ENCODE peak calls at places on chromosome 7, in nine cellular contexts. One of them, this sample, is unnamed.

GRCh38 chr7:28272461-28272877 is 91.9 kb upstream of the JAZF1 start:
- DNase-seq in GM03348: peak
- DNase-seq in HFFc6: peak
- DNase-seq in HTR-8/SVneo: peak
- DNase-seq in activated naive CD4-positive, alpha-beta T cell treated with anti-CD3 and anti-CD28 coated beads for 36 hours: peak
- DNase-seq in NCI-H446 treated with DMSO at 0.1 percent for 48 hours: no peak
- DNase-seq in substantia nigra: peak
- DNase-seq in bronchial epithelial cell: peak
- DNase-seq in choroid plexus epithelial cell: peak
- DNase-seq in this sample: peak

GRCh38 chr7:41599760-41600159 is 103.1 kb downstream of the INHBA start:
- DNase-seq in GM03348: no peak
- DNase-seq in HFFc6: no peak
- DNase-seq in HTR-8/SVneo: no peak
- DNase-seq in substantia nigra: no peak
- DNase-seq in NCI-H446 treated with DMSO at 0.1 percent for 48 hours: no peak
- DNase-seq in activated naive CD4-positive, alpha-beta T cell treated with anti-CD3 and anti-CD28 coated beads for 36 hours: no peak
- DNase-seq in choroid plexus epithelial cell: no peak
- DNase-seq in bronchial epithelial cell: no peak
- DNase-seq in this sample: no peak

GRCh38 chr7:14228341-14228740 is 238.9 kb upstream of the ETV1 start:
- DNase-seq in bronchial epithelial cell: no peak
- DNase-seq in HFFc6: no peak
- DNase-seq in GM03348: no peak
- DNase-seq in NCI-H446 treated with DMSO at 0.1 percent for 48 hours: no peak
- DNase-seq in substantia nigra: no peak
- DNase-seq in HTR-8/SVneo: no peak
- DNase-seq in choroid plexus epithelial cell: peak
- DNase-seq in activated naive CD4-positive, alpha-beta T cell treated with anti-CD3 and anti-CD28 coated beads for 36 hours: no peak
- DNase-seq in this sample: no peak

GRCh38 chr7:35463176-35463575 is 209.3 kb upstream of the TBX20 start:
- DNase-seq in HFFc6: no peak
- DNase-seq in NCI-H446 treated with DMSO at 0.1 percent for 48 hours: no peak
- DNase-seq in bronchial epithelial cell: no peak
- DNase-seq in choroid plexus epithelial cell: no peak
- DNase-seq in substantia nigra: no peak
- DNase-seq in activated naive CD4-positive, alpha-beta T cell treated with anti-CD3 and anti-CD28 coated beads for 36 hours: no peak
- DNase-seq in HTR-8/SVneo: no peak
- DNase-seq in GM03348: no peak
- DNase-seq in this sample: no peak

GRCh38 chr7:33089142-33089541 is 20.1 kb downstream of the RP9 start:
- DNase-seq in HFFc6: no peak
- DNase-seq in substantia nigra: no peak
- DNase-seq in activated naive CD4-positive, alpha-beta T cell treated with anti-CD3 and anti-CD28 coated beads for 36 hours: no peak
- DNase-seq in NCI-H446 treated with DMSO at 0.1 percent for 48 hours: no peak
- DNase-seq in bronchial epithelial cell: no peak
- DNase-seq in choroid plexus epithelial cell: no peak
- DNase-seq in HTR-8/SVneo: no peak
- DNase-seq in GM03348: no peak
- DNase-seq in this sample: no peak

GRCh38 chr7:51226042-51226755 is 90.4 kb downstream of the COBL start:
- DNase-seq in substantia nigra: no peak
- DNase-seq in bronchial epithelial cell: peak
- DNase-seq in NCI-H446 treated with DMSO at 0.1 percent for 48 hours: no peak
- DNase-seq in choroid plexus epithelial cell: no peak
- DNase-seq in HTR-8/SVneo: no peak
- DNase-seq in HFFc6: no peak
- DNase-seq in GM03348: no peak
- DNase-seq in activated naive CD4-positive, alpha-beta T cell treated with anti-CD3 and anti-CD28 coated beads for 36 hours: no peak
- DNase-seq in this sample: peak

GRCh38 chr7:85186521-85187241 is at the start of gene SEMA3D:
- DNase-seq in activated naive CD4-positive, alpha-beta T cell treated with anti-CD3 and anti-CD28 coated beads for 36 hours: peak
- DNase-seq in HFFc6: peak
- DNase-seq in HTR-8/SVneo: peak
- DNase-seq in substantia nigra: peak
- DNase-seq in NCI-H446 treated with DMSO at 0.1 percent for 48 hours: peak
- DNase-seq in bronchial epithelial cell: peak
- DNase-seq in choroid plexus epithelial cell: peak
- DNase-seq in GM03348: peak
- DNase-seq in this sample: peak

GRCh38 chr7:104958278-104958903 is 55.6 kb upstream of the KMT2E start:
- DNase-seq in HFFc6: no peak
- DNase-seq in HTR-8/SVneo: no peak
- DNase-seq in activated naive CD4-positive, alpha-beta T cell treated with anti-CD3 and anti-CD28 coated beads for 36 hours: no peak
- DNase-seq in GM03348: no peak
- DNase-seq in substantia nigra: no peak
- DNase-seq in bronchial epithelial cell: no peak
- DNase-seq in NCI-H446 treated with DMSO at 0.1 percent for 48 hours: no peak
- DNase-seq in choroid plexus epithelial cell: no peak
- DNase-seq in this sample: peak

GRCh38 chr7:103731169-103731568 is 258.3 kb downstream of the RELN start:
- DNase-seq in bronchial epithelial cell: no peak
- DNase-seq in substantia nigra: no peak
- DNase-seq in choroid plexus epithelial cell: no peak
- DNase-seq in activated naive CD4-positive, alpha-beta T cell treated with anti-CD3 and anti-CD28 coated beads for 36 hours: no peak
- DNase-seq in GM03348: no peak
- DNase-seq in HFFc6: no peak
- DNase-seq in NCI-H446 treated with DMSO at 0.1 percent for 48 hours: no peak
- DNase-seq in HTR-8/SVneo: no peak
- DNase-seq in this sample: no peak

GRCh38 chr7:119197172-119197871 is 972.8 kb downstream of the ANKRD7 start:
- DNase-seq in HFFc6: no peak
- DNase-seq in substantia nigra: no peak
- DNase-seq in choroid plexus epithelial cell: no peak
- DNase-seq in bronchial epithelial cell: peak
- DNase-seq in NCI-H446 treated with DMSO at 0.1 percent for 48 hours: no peak
- DNase-seq in HTR-8/SVneo: no peak
- DNase-seq in activated naive CD4-positive, alpha-beta T cell treated with anti-CD3 and anti-CD28 coated beads for 36 hours: no peak
- DNase-seq in GM03348: no peak
- DNase-seq in this sample: no peak

GRCh38 chr7:77995717-77996116 is 197.1 kb downstream of the PHTF2 start:
- DNase-seq in substantia nigra: no peak
- DNase-seq in activated naive CD4-positive, alpha-beta T cell treated with anti-CD3 and anti-CD28 coated beads for 36 hours: no peak
- DNase-seq in choroid plexus epithelial cell: peak
- DNase-seq in HFFc6: peak
- DNase-seq in bronchial epithelial cell: no peak
- DNase-seq in HTR-8/SVneo: no peak
- DNase-seq in GM03348: no peak
- DNase-seq in NCI-H446 treated with DMSO at 0.1 percent for 48 hours: no peak
- DNase-seq in this sample: no peak

GRCh38 chr7:130921391-130922180 is 187.6 kb upstream of the KLF14 start:
- DNase-seq in choroid plexus epithelial cell: peak
- DNase-seq in HTR-8/SVneo: no peak
- DNase-seq in NCI-H446 treated with DMSO at 0.1 percent for 48 hours: peak
- DNase-seq in bronchial epithelial cell: no peak
- DNase-seq in HFFc6: no peak
- DNase-seq in activated naive CD4-positive, alpha-beta T cell treated with anti-CD3 and anti-CD28 coated beads for 36 hours: no peak
- DNase-seq in GM03348: no peak
- DNase-seq in substantia nigra: peak
- DNase-seq in this sample: peak

GRCh38 chr7:70700055-70700934 is 431.6 kb upstream of the GALNT17 start:
- DNase-seq in GM03348: no peak
- DNase-seq in HTR-8/SVneo: no peak
- DNase-seq in activated naive CD4-positive, alpha-beta T cell treated with anti-CD3 and anti-CD28 coated beads for 36 hours: no peak
- DNase-seq in bronchial epithelial cell: no peak
- DNase-seq in NCI-H446 treated with DMSO at 0.1 percent for 48 hours: no peak
- DNase-seq in substantia nigra: no peak
- DNase-seq in HFFc6: no peak
- DNase-seq in choroid plexus epithelial cell: no peak
- DNase-seq in this sample: no peak

GRCh38 chr7:157474685-157475084 is 137.9 kb downstream of the DNAJB6 start:
- DNase-seq in HFFc6: no peak
- DNase-seq in GM03348: no peak
- DNase-seq in choroid plexus epithelial cell: no peak
- DNase-seq in activated naive CD4-positive, alpha-beta T cell treated with anti-CD3 and anti-CD28 coated beads for 36 hours: no peak
- DNase-seq in bronchial epithelial cell: no peak
- DNase-seq in substantia nigra: no peak
- DNase-seq in NCI-H446 treated with DMSO at 0.1 percent for 48 hours: no peak
- DNase-seq in HTR-8/SVneo: no peak
- DNase-seq in this sample: no peak

GRCh38 chr7:23246540-23246939 is at the start of gene GPNMB:
- DNase-seq in choroid plexus epithelial cell: peak
- DNase-seq in NCI-H446 treated with DMSO at 0.1 percent for 48 hours: no peak
- DNase-seq in activated naive CD4-positive, alpha-beta T cell treated with anti-CD3 and anti-CD28 coated beads for 36 hours: no peak
- DNase-seq in substantia nigra: no peak
- DNase-seq in HFFc6: peak
- DNase-seq in HTR-8/SVneo: peak
- DNase-seq in GM03348: peak
- DNase-seq in bronchial epithelial cell: peak
- DNase-seq in this sample: peak

GRCh38 chr7:116534790-116535189 is 10.0 kb downstream of the CAV1 start:
- DNase-seq in HTR-8/SVneo: no peak
- DNase-seq in substantia nigra: no peak
- DNase-seq in NCI-H446 treated with DMSO at 0.1 percent for 48 hours: no peak
- DNase-seq in bronchial epithelial cell: no peak
- DNase-seq in GM03348: peak
- DNase-seq in activated naive CD4-positive, alpha-beta T cell treated with anti-CD3 and anti-CD28 coated beads for 36 hours: no peak
- DNase-seq in choroid plexus epithelial cell: no peak
- DNase-seq in HFFc6: peak
- DNase-seq in this sample: no peak

GRCh38 chr7:25238056-25238745 is 9.9 kb upstream of the NPVF start:
- DNase-seq in HFFc6: no peak
- DNase-seq in choroid plexus epithelial cell: no peak
- DNase-seq in substantia nigra: no peak
- DNase-seq in activated naive CD4-positive, alpha-beta T cell treated with anti-CD3 and anti-CD28 coated beads for 36 hours: no peak
- DNase-seq in GM03348: no peak
- DNase-seq in NCI-H446 treated with DMSO at 0.1 percent for 48 hours: no peak
- DNase-seq in HTR-8/SVneo: no peak
- DNase-seq in bronchial epithelial cell: no peak
- DNase-seq in this sample: no peak

GRCh38 chr7:20298486-20298901 is 32.2 kb upstream of the ITGB8 start:
- DNase-seq in GM03348: no peak
- DNase-seq in activated naive CD4-positive, alpha-beta T cell treated with anti-CD3 and anti-CD28 coated beads for 36 hours: no peak
- DNase-seq in NCI-H446 treated with DMSO at 0.1 percent for 48 hours: no peak
- DNase-seq in HTR-8/SVneo: no peak
- DNase-seq in substantia nigra: no peak
- DNase-seq in choroid plexus epithelial cell: no peak
- DNase-seq in HFFc6: no peak
- DNase-seq in bronchial epithelial cell: no peak
- DNase-seq in this sample: no peak

GRCh38 chr7:37916017-37916672 is 472 bp downstream of the SFRP4 start:
- DNase-seq in choroid plexus epithelial cell: no peak
- DNase-seq in substantia nigra: peak
- DNase-seq in HTR-8/SVneo: no peak
- DNase-seq in NCI-H446 treated with DMSO at 0.1 percent for 48 hours: no peak
- DNase-seq in GM03348: no peak
- DNase-seq in HFFc6: no peak
- DNase-seq in activated naive CD4-positive, alpha-beta T cell treated with anti-CD3 and anti-CD28 coated beads for 36 hours: no peak
- DNase-seq in bronchial epithelial cell: no peak
- DNase-seq in this sample: peak

GRCh38 chr7:93985101-93985500 is 19.1 kb downstream of the BET1 start:
- DNase-seq in choroid plexus epithelial cell: peak
- DNase-seq in substantia nigra: no peak
- DNase-seq in bronchial epithelial cell: peak
- DNase-seq in NCI-H446 treated with DMSO at 0.1 percent for 48 hours: no peak
- DNase-seq in activated naive CD4-positive, alpha-beta T cell treated with anti-CD3 and anti-CD28 coated beads for 36 hours: no peak
- DNase-seq in GM03348: no peak
- DNase-seq in HFFc6: peak
- DNase-seq in HTR-8/SVneo: no peak
- DNase-seq in this sample: no peak

GRCh38 chr7:116030626-116031276 is at the start of gene TFEC:
- DNase-seq in choroid plexus epithelial cell: peak
- DNase-seq in HTR-8/SVneo: no peak
- DNase-seq in HFFc6: peak
- DNase-seq in GM03348: no peak
- DNase-seq in bronchial epithelial cell: peak
- DNase-seq in activated naive CD4-positive, alpha-beta T cell treated with anti-CD3 and anti-CD28 coated beads for 36 hours: no peak
- DNase-seq in NCI-H446 treated with DMSO at 0.1 percent for 48 hours: no peak
- DNase-seq in substantia nigra: no peak
- DNase-seq in this sample: no peak

GRCh38 chr7:23491502-23491901 is 21.2 kb upstream of the IGF2BP3 start:
- DNase-seq in HTR-8/SVneo: no peak
- DNase-seq in bronchial epithelial cell: no peak
- DNase-seq in NCI-H446 treated with DMSO at 0.1 percent for 48 hours: no peak
- DNase-seq in activated naive CD4-positive, alpha-beta T cell treated with anti-CD3 and anti-CD28 coated beads for 36 hours: no peak
- DNase-seq in substantia nigra: no peak
- DNase-seq in GM03348: no peak
- DNase-seq in choroid plexus epithelial cell: peak
- DNase-seq in HFFc6: no peak
- DNase-seq in this sample: peak

GRCh38 chr7:131355917-131356777 is 28.5 kb downstream of the MKLN1 start:
- DNase-seq in substantia nigra: no peak
- DNase-seq in HFFc6: no peak
- DNase-seq in choroid plexus epithelial cell: peak
- DNase-seq in HTR-8/SVneo: no peak
- DNase-seq in NCI-H446 treated with DMSO at 0.1 percent for 48 hours: no peak
- DNase-seq in bronchial epithelial cell: no peak
- DNase-seq in GM03348: no peak
- DNase-seq in activated naive CD4-positive, alpha-beta T cell treated with anti-CD3 and anti-CD28 coated beads for 36 hours: no peak
- DNase-seq in this sample: no peak

GRCh38 chr7:6015917-6016652 is 7.0 kb downstream of the AIMP2 start:
- DNase-seq in choroid plexus epithelial cell: peak
- DNase-seq in substantia nigra: peak
- DNase-seq in HTR-8/SVneo: no peak
- DNase-seq in GM03348: peak
- DNase-seq in NCI-H446 treated with DMSO at 0.1 percent for 48 hours: peak
- DNase-seq in activated naive CD4-positive, alpha-beta T cell treated with anti-CD3 and anti-CD28 coated beads for 36 hours: peak
- DNase-seq in bronchial epithelial cell: peak
- DNase-seq in HFFc6: peak
- DNase-seq in this sample: peak

GRCh38 chr7:82007315-82007714 is 237.5 kb upstream of the HGF start:
- DNase-seq in HTR-8/SVneo: no peak
- DNase-seq in choroid plexus epithelial cell: no peak
- DNase-seq in substantia nigra: no peak
- DNase-seq in NCI-H446 treated with DMSO at 0.1 percent for 48 hours: no peak
- DNase-seq in HFFc6: no peak
- DNase-seq in bronchial epithelial cell: no peak
- DNase-seq in activated naive CD4-positive, alpha-beta T cell treated with anti-CD3 and anti-CD28 coated beads for 36 hours: no peak
- DNase-seq in GM03348: no peak
- DNase-seq in this sample: no peak